ENCODE peak calls at places on chromosomes 3 and 15, in six cellular contexts. U is neuronal stem cell, W is mesenchymal stem cell, H is IMR-90, Z is H9, S is H1. Q is an unnamed sample.

GRCh38 chr3:127059032-127059560 is 76.2 kb downstream of the PLXNA1 start:
- DNase-seq in U (no peak), W (no peak), H (no peak), Z (no peak), S (no peak), Q (no peak)

GRCh38 chr3:52890735-52891134 is 6.6 kb downstream of the STIMATE start:
- DNase-seq in U (no peak), W (no peak), H (no peak), Z (no peak), S (no peak), Q (no peak)

GRCh38 chr15:79595995-79596622 is 164.0 kb downstream of the MINAR1 start:
- DNase-seq in U (peak; percentile 74), W (peak; percentile 68), H (peak; percentile 74), Z (peak; percentile 93), S (peak; percentile 73), Q (peak; percentile 98)

GRCh38 chr3:13229291-13229949 is 156.2 kb upstream of the IQSEC1 start:
- DNase-seq in U (no peak), W (no peak), H (peak; percentile 7), Z (peak; percentile 87), S (peak; percentile 59), Q (peak; percentile 90)

GRCh38 chr15:47351501-47351900 is 365.8 kb upstream of the SEMA6D start:
- DNase-seq in U (no peak), W (no peak), H (no peak), Z (no peak), S (no peak), Q (no peak)

GRCh38 chr3:88005066-88005465 is 53.7 kb downstream of the CGGBP1 start:
- DNase-seq in U (no peak), W (peak; percentile 28), H (peak; percentile 14), Z (no peak), S (no peak), Q (peak; percentile 26)

GRCh38 chr3:50226888-50227389 is 9.1 kb upstream of the GNAI2 start:
- DNase-seq in U (no peak), W (peak; percentile 67), H (no peak), Z (no peak), S (no peak), Q (peak; percentile 60)

GRCh38 chr3:13718437-13718836 is 161.4 kb downstream of the WNT7A start:
- DNase-seq in U (no peak), W (no peak), H (no peak), Z (peak; percentile 20), S (no peak), Q (no peak)

GRCh38 chr15:66592505-66593218 is 26.9 kb upstream of the LCTL start:
- DNase-seq in U (no peak), W (no peak), H (no peak), Z (no peak), S (no peak), Q (peak; percentile 98)

GRCh38 chr15:78018445-78018844 is 59.1 kb downstream of the TBC1D2B start:
- DNase-seq in U (no peak), W (no peak), H (no peak), Z (no peak), S (no peak), Q (no peak)

GRCh38 chr15:25844981-25845680 is 18.0 kb downstream of the ATP10A start:
- DNase-seq in U (no peak), W (no peak), H (no peak), Z (no peak), S (no peak), Q (no peak)

GRCh38 chr3:133578548-133579191 is 5.2 kb downstream of the CDV3 start:
- DNase-seq in U (no peak), W (peak; percentile 65), H (peak; percentile 55), Z (no peak), S (no peak), Q (peak; percentile 78)

GRCh38 chr3:43288850-43289249 is 2.5 kb downstream of the SNRK start:
- DNase-seq in U (no peak), W (no peak), H (no peak), Z (no peak), S (no peak), Q (no peak)

GRCh38 chr3:131033480-131034080 is 6.9 kb downstream of the NEK11 start:
- DNase-seq in U (peak; percentile 39), W (peak; percentile 51), H (peak; percentile 55), Z (no peak), S (no peak), Q (peak; percentile 40)

GRCh38 chr3:106071306-106071705 is 202.5 kb upstream of the CBLB start:
- DNase-seq in U (no peak), W (no peak), H (no peak), Z (no peak), S (no peak), Q (no peak)

GRCh38 chr3:66140763-66141372 is 79.9 kb upstream of the SLC25A26 start:
- DNase-seq in U (no peak), W (peak; percentile 16), H (no peak), Z (no peak), S (no peak), Q (no peak)

GRCh38 chr3:11601446-11602241 is 42.1 kb downstream of the VGLL4 start:
- DNase-seq in U (no peak), W (peak; percentile 45), H (peak; percentile 39), Z (peak; percentile 50), S (no peak), Q (peak; percentile 84)

GRCh38 chr15:101407966-101408775 is 81.3 kb downstream of the PCSK6 start:
- DNase-seq in U (no peak), W (no peak), H (no peak), Z (no peak), S (no peak), Q (no peak)
- H2BK15ac ChIP-seq in U (peak overlapping the region; percentile 28), W (no peak overlapping the region), H (no peak overlapping the region), Z (no peak overlapping the region), S (no peak overlapping the region), Q (no peak overlapping the region)

GRCh38 chr3:150631515-150632221 is 28.5 kb downstream of the SELENOT start:
- DNase-seq in U (no peak), W (no peak), H (no peak), Z (no peak), S (no peak), Q (peak; percentile 23)
- H2BK15ac ChIP-seq in U (no peak overlapping the region), W (no peak overlapping the region), H (no peak overlapping the region), Z (no peak overlapping the region), S (no peak overlapping the region), Q (no peak overlapping the region)

DNA sequence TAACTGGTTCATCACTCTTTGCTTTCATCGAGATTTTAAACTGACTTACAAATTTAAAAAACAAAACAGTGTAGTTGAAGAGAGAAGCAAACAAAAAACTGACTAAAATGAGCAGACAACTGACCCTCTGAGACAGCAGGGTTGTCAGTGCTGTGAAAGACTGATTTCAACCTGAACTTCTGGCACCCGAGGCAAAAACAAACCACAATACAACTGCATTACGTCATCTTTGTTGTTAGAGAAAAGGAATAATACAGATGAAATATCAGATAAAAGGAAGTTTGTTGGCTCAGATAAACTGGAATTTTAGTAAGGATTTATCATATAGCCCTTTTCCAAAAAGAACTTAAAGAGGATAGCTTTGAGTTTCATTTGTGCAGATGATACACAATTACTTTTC is 51.1 kb downstream of the PARP15 start:
- DNase-seq in U (no peak), W (no peak), H (no peak), Z (no peak), S (no peak), Q (no peak)
- H2BK15ac ChIP-seq in U (no peak overlapping the region), W (no peak overlapping the region), H (no peak overlapping the region), Z (no peak overlapping the region), S (no peak overlapping the region), Q (no peak overlapping the region)

GRCh38 chr3:34301313-34301712 is 502.9 kb downstream of the PDCD6IP start:
- DNase-seq in U (peak; percentile 17), W (no peak), H (no peak), Z (no peak), S (no peak), Q (no peak)
- H2BK15ac ChIP-seq in U (no peak overlapping the region), W (no peak overlapping the region), H (no peak overlapping the region), Z (no peak overlapping the region), S (no peak overlapping the region), Q (no peak overlapping the region)

DNA sequence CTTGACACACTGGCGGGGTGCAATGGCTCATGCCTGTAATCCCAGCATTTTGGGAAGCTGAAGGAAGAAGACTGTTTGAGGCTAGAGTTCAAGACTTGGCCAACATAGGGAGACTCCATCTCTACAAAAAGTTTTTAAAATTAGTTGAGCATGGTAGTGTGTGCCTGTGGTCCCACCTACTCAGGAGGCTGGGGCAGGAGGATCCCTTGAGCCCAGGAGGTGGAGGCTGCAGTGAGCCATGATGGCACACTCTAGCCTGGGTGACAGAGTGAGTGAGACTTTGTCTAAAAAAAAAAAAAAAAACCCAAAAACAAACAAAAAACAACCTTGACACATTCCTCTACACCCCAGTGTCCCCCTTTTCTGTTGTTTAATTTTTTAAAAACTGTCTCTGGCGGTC is 4.0 kb upstream of the ITPKA start:
- DNase-seq in U (no peak), W (no peak), H (no peak), Z (no peak), S (no peak), Q (no peak)
- H2BK15ac ChIP-seq in U (no peak overlapping the region), W (no peak overlapping the region), H (peak overlapping the region; percentile 91), Z (no peak overlapping the region), S (no peak overlapping the region), Q (no peak overlapping the region)

GRCh38 chr3:59245879-59246501 is 196.2 kb upstream of the CFAP20DC start:
- DNase-seq in U (no peak), W (peak; percentile 93), H (peak; percentile 91), Z (no peak), S (no peak), Q (peak; percentile 31)
- H2BK15ac ChIP-seq in U (no peak overlapping the region), W (no peak overlapping the region), H (no peak overlapping the region), Z (no peak overlapping the region), S (no peak overlapping the region), Q (no peak overlapping the region)

GRCh38 chr15:85750319-85750806 is 44.4 kb downstream of the KLHL25 start:
- DNase-seq in U (no peak), W (no peak), H (peak; percentile 8), Z (peak; percentile 40), S (no peak), Q (peak; percentile 32)
- H2BK15ac ChIP-seq in U (peak overlapping the region; percentile 32), W (no peak overlapping the region), H (no peak overlapping the region), Z (no peak overlapping the region), S (peak overlapping the region; percentile 9), Q (no peak overlapping the region)

GRCh38 chr15:27223166-27223565 is 252.2 kb downstream of the GABRG3 start:
- DNase-seq in U (no peak), W (no peak), H (no peak), Z (no peak), S (no peak), Q (no peak)

GRCh38 chr15:27219636-27220035 is 248.7 kb downstream of the GABRG3 start:
- DNase-seq in U (no peak), W (no peak), H (no peak), Z (no peak), S (no peak), Q (no peak)

GRCh38 chr15:27220199-27220598 is 249.2 kb downstream of the GABRG3 start:
- DNase-seq in U (no peak), W (no peak), H (no peak), Z (no peak), S (no peak), Q (peak; percentile 2)

GRCh38 chr15:27222479-27222878 is 251.5 kb downstream of the GABRG3 start:
- DNase-seq in U (no peak), W (peak; percentile 29), H (no peak), Z (no peak), S (no peak), Q (no peak)
- H2BK15ac ChIP-seq in U (no peak overlapping the region), W (no peak overlapping the region), H (no peak overlapping the region), Z (no peak overlapping the region), S (no peak overlapping the region), Q (no peak overlapping the region)

Q was measured in mesendoderm.